ENCODE peak calls at places on chromosome 16, in nine cellular contexts. T is amniotic stem cell; B is left cardiac atrium; C is HFFc6; H is cardiac fibroblast; M is iPS-NIHi11; E is stimulated activated naive CD4-positive, alpha-beta T cell; Z is effector CD8-positive, alpha-beta T cell; Y is HFF-Myc. O is an unnamed sample.

GRCh38 chr16:50523710-50524109 is 24.5 kb upstream of the NKD1 start:
- DNase-seq in T (no peak), B (no peak), C (no peak), H (no peak), M (no peak), E (no peak), Z (no peak), Y (no peak), O (no peak)

GRCh38 chr16:62620259-62620658 is 584.0 kb upstream of the CDH8 start:
- DNase-seq in T (no peak), B (no peak), C (no peak), H (no peak), M (no peak), E (no peak), Z (no peak), Y (no peak), O (no peak)

GRCh38 chr16:10895053-10895946 is 18.3 kb downstream of the CIITA start:
- DNase-seq in T (peak), B (peak), C (no peak), H (peak), M (peak), E (no peak), Z (no peak), Y (no peak), O (peak)

GRCh38 chr16:12341966-12342365 is 365.4 kb downstream of the SNX29 start:
- DNase-seq in T (no peak), B (no peak), C (peak), H (no peak), M (no peak), E (no peak), Z (no peak), Y (no peak), O (no peak)

GRCh38 chr16:53266156-53266555 is 168.1 kb upstream of the RBL2 start:
- DNase-seq in T (no peak), B (no peak), C (no peak), H (no peak), M (no peak), E (no peak), Z (no peak), Y (no peak), O (no peak)

GRCh38 chr16:87376660-87377059 is 6.9 kb downstream of the FBXO31 start:
- DNase-seq in T (no peak), B (no peak), C (no peak), H (no peak), M (no peak), E (no peak), Z (no peak), Y (no peak), O (no peak)

GRCh38 chr16:27408602-27409031 is 6.6 kb downstream of the IL21R start:
- DNase-seq in T (no peak), B (no peak), C (no peak), H (no peak), M (no peak), E (no peak), Z (no peak), Y (no peak), O (no peak)

GRCh38 chr16:82583415-82583814 is 43.4 kb upstream of the CDH13 start:
- DNase-seq in T (no peak), B (no peak), C (peak), H (no peak), M (no peak), E (no peak), Z (no peak), Y (no peak), O (no peak)

GRCh38 chr16:11672206-11673090 is 4.2 kb downstream of the SNN start:
- DNase-seq in T (no peak), B (no peak), C (no peak), H (no peak), M (no peak), E (peak), Z (no peak), Y (no peak), O (no peak)

GRCh38 chr16:4682616-4683254 is 10.6 kb upstream of the NUDT16L1 start:
- DNase-seq in T (no peak), B (no peak), C (no peak), H (no peak), M (peak), E (peak), Z (peak), Y (no peak), O (no peak)

GRCh38 chr16:71629617-71630016 is 3.6 kb downstream of the MARVELD3 start:
- DNase-seq in T (no peak), B (no peak), C (no peak), H (no peak), M (no peak), E (no peak), Z (no peak), Y (no peak), O (no peak)

GRCh38 chr16:11089504-11090124 is 145.2 kb downstream of the CLEC16A start:
- DNase-seq in T (no peak), B (no peak), C (no peak), H (peak), M (no peak), E (no peak), Z (no peak), Y (no peak), O (no peak)

GRCh38 chr16:87687571-87687910 is 78.2 kb downstream of the KLHDC4 start:
- DNase-seq in T (no peak), B (no peak), C (no peak), H (no peak), M (no peak), E (no peak), Z (no peak), Y (no peak), O (no peak)

GRCh38 chr16:70735141-70735979 is 49.5 kb upstream of the MTSS2 start:
- DNase-seq in T (peak), B (no peak), C (peak), H (peak), M (no peak), E (no peak), Z (no peak), Y (peak), O (no peak)

GRCh38 chr16:31134625-31135534 is 647 bp downstream of the PRSS8 start:
- DNase-seq in T (no peak), B (no peak), C (no peak), H (no peak), M (peak), E (no peak), Z (no peak), Y (no peak), O (no peak)

GRCh38 chr16:67666538-67667433 is at the start of the genes C16orf86 and ENKD1:
- DNase-seq in T (no peak), B (peak), C (peak), H (peak), M (peak), E (peak), Z (peak), Y (no peak), O (peak)

GRCh38 chr16:10938321-10938720 is 3.9 kb downstream of the DEXI start:
- DNase-seq in T (no peak), B (no peak), C (no peak), H (no peak), M (no peak), E (no peak), Z (no peak), Y (no peak), O (no peak)

GRCh38 chr16:80656731-80657150 is 115.9 kb downstream of the DYNLRB2 start:
- DNase-seq in T (no peak), B (no peak), C (no peak), H (no peak), M (no peak), E (peak), Z (no peak), Y (no peak), O (no peak)

GRCh38 chr16:10870137-10870776 is 6.7 kb upstream of the CIITA start:
- DNase-seq in T (no peak), B (no peak), C (no peak), H (no peak), M (no peak), E (no peak), Z (no peak), Y (no peak), O (no peak)

GRCh38 chr16:24151482-24151939 is 104.6 kb upstream of the CACNG3 start:
- DNase-seq in T (no peak), B (no peak), C (no peak), H (no peak), M (peak), E (peak), Z (no peak), Y (no peak), O (no peak)

GRCh38 chr16:3152022-3152272 is 17.1 kb downstream of the ZNF213 start:
- DNase-seq in T (no peak), B (peak), C (no peak), H (no peak), M (no peak), E (no peak), Z (no peak), Y (no peak), O (no peak)

GRCh38 chr16:20844588-20844987 is 38.3 kb downstream of the REXO5 start:
- DNase-seq in T (no peak), B (no peak), C (no peak), H (no peak), M (no peak), E (peak), Z (no peak), Y (no peak), O (no peak)

GRCh38 chr16:46568472-46569230 is 52.5 kb downstream of the SHCBP1 start:
- DNase-seq in T (no peak), B (no peak), C (no peak), H (no peak), M (peak), E (no peak), Z (no peak), Y (no peak), O (no peak)